ENCODE peak calls at places on chromosome 21, in ten cellular contexts. L, Z, A, J, U, K, G, R, D and V are unnamed samples. For H3K4me1 and H3K9me3, the result is how much of the 10 kb centered on the place peaks cover.

GRCh38 chr21:14630556-14631069 is 84.5 kb upstream of the SAMSN1 start:
- DNase-seq in L (no peak), A (no peak), G (no peak), J (no peak), U (no peak), R (no peak), Z (no peak), D (no peak), K (no peak), V (no peak)

GRCh38 chr21:31665397-31665796 is 5.9 kb downstream of the SOD1 start:
- DNase-seq in U (no peak), Z (no peak), R (no peak), L (no peak), A (no peak), D (no peak), J (no peak), G (peak), K (no peak), V (no peak)

GRCh38 chr21:39972471-39972870 is 105.2 kb downstream of the PCP4 start:
- DNase-seq in K (no peak), D (no peak), L (no peak), J (no peak), Z (no peak), R (no peak), G (no peak), U (no peak), A (no peak), V (no peak)

GRCh38 chr21:25441835-25442234 is 165.4 kb downstream of the MRPL39 start:
- DNase-seq in R (no peak), L (no peak), J (no peak), A (no peak), Z (no peak), D (no peak), K (no peak), U (no peak), G (no peak), V (no peak)

GRCh38 chr21:39020751-39021474 is 162.3 kb downstream of the PSMG1 start:
- DNase-seq in G (peak), L (no peak), U (no peak), A (no peak), J (peak), R (peak), D (no peak), Z (no peak), K (peak), V (no peak)

GRCh38 chr21:15775981-15776380 is 46.2 kb downstream of the USP25 start:
- DNase-seq in A (no peak), D (no peak), U (no peak), Z (no peak), K (no peak), L (no peak), J (no peak), R (no peak), G (peak), V (no peak)

GRCh38 chr21:34524671-34525601 is 12.9 kb upstream of the KCNE1 start:
- DNase-seq in A (no peak), Z (no peak), D (no peak), G (peak), K (no peak), R (no peak), L (no peak), J (no peak), U (no peak), V (no peak)

GRCh38 chr21:18812308-18812707 is 408.7 kb upstream of the TMPRSS15 start:
- DNase-seq in D (no peak), U (no peak), J (no peak), G (no peak), K (no peak), Z (no peak), A (no peak), R (no peak), L (no peak), V (no peak)

GRCh38 chr21:35730325-35730724 is 330.0 kb downstream of the SETD4 start:
- DNase-seq in U (no peak), K (no peak), Z (no peak), L (no peak), G (no peak), A (no peak), D (no peak), J (no peak), R (no peak), V (no peak)

GRCh38 chr21:41778974-41779600 is 12.2 kb upstream of the RIPK4 start:
- DNase-seq in L (no peak), R (no peak), K (no peak), Z (no peak), G (no peak), U (no peak), D (no peak), J (no peak), A (no peak), V (no peak)

GRCh38 chr21:42317826-42318746 is 2.9 kb upstream of the TFF3 start:
- DNase-seq in A (no peak), J (no peak), D (no peak), L (no peak), U (no peak), G (no peak), Z (no peak), K (no peak), R (peak), V (no peak)

GRCh38 chr21:38234395-38235142 is 22.2 kb upstream of the KCNJ15 start:
- DNase-seq in J (peak), A (no peak), L (no peak), Z (no peak), U (no peak), G (no peak), K (no peak), R (no peak), D (no peak), V (no peak)

GRCh38 chr21:15682182-15682895 is 47.4 kb upstream of the USP25 start:
- DNase-seq in Z (no peak), A (no peak), G (peak), J (no peak), L (no peak), D (no peak), U (no peak), R (no peak), K (no peak), V (no peak)

GRCh38 chr21:46188226-46189212 is 4.3 kb upstream of the SPATC1L start:
- DNase-seq in L (no peak), U (peak), Z (no peak), K (peak), A (peak), G (peak), R (no peak), J (peak), D (no peak), V (peak)

GRCh38 chr21:35738342-35738961 is 321.9 kb downstream of the SETD4 start:
- DNase-seq in A (no peak), Z (no peak), K (no peak), L (no peak), D (no peak), U (no peak), J (peak), G (peak), R (no peak), V (no peak)

GRCh38 chr21:31318971-31319370 is 25.1 kb downstream of the TIAM1 start:
- DNase-seq in J (no peak), L (no peak), D (no peak), G (peak), R (no peak), Z (no peak), U (no peak), A (no peak), K (no peak), V (no peak)

GRCh38 chr21:42471206-42471605 is 24.8 kb downstream of the RSPH1 start:
- DNase-seq in R (no peak), L (no peak), Z (no peak), A (no peak), J (no peak), D (no peak), K (no peak), U (no peak), G (no peak), V (no peak)

GRCh38 chr21:33058468-33059318 is 11.2 kb upstream of the OLIG1 start:
- DNase-seq in A (no peak), J (no peak), U (no peak), R (no peak), L (no peak), K (peak), G (no peak), D (no peak), Z (no peak), V (no peak)

GRCh38 chr21:42696516-42697040 is 43.2 kb downstream of the PDE9A start:
- DNase-seq in J (no peak), L (no peak), U (no peak), Z (no peak), G (no peak), D (no peak), R (peak), A (no peak), K (no peak), V (no peak)

GRCh38 chr21:45108808-45109800 is 34.7 kb downstream of the ADARB1 start:
- DNase-seq in R (no peak), J (no peak), L (no peak), U (no peak), G (no peak), A (no peak), K (no peak), Z (no peak), D (no peak), V (no peak)
- H3K4me1 ChIP-seq in R (half or more), J (under half), L (under half), U (under half), G (under half), A (under half), K (half or more), Z (under half), D (under half), V (under half)

DNA sequence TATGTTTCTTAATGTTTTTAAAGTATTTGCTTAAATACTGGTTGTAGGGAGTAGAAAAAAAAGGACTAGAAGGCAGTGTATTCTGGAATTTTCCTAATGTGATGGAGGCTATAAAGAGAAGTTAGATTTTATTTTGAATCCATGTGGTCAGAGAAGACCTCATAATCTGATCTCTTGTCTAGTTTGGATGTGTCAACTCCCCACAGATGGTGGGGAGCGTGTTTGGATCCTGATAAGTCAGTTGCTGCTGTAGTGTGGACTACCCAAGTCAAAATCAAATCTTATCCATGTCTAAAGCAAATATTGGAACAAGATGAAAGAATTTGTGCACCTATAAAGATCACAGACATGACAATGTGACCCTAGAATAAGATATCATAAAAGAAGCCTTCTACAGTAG is 918.0 kb downstream of the LTN1 start:
- DNase-seq in G (no peak), R (no peak), K (no peak), L (no peak), J (no peak), A (no peak), D (no peak), U (no peak), Z (no peak), V (no peak)
- H3K9me3 ChIP-seq in G (under half), R (under half), K (under half), L (under half), J (under half), A (under half), D (under half), U (under half), Z (under half), V (under half)

GRCh38 chr21:36788116-36788515 is 89.2 kb downstream of the SIM2 start:
- DNase-seq in D (no peak), U (no peak), A (no peak), K (no peak), J (no peak), G (no peak), Z (no peak), R (no peak), L (no peak), V (no peak)

GRCh38 chr21:36785615-36786014 is 86.7 kb downstream of the SIM2 start:
- DNase-seq in L (no peak), K (no peak), G (peak), U (no peak), J (no peak), Z (no peak), R (no peak), A (no peak), D (no peak), V (no peak)

GRCh38 chr21:36783612-36784383 is 84.9 kb downstream of the SIM2 start:
- DNase-seq in D (no peak), J (no peak), A (no peak), K (no peak), Z (no peak), U (no peak), L (no peak), R (no peak), G (peak), V (no peak)

GRCh38 chr21:36780861-36781260 is 81.9 kb downstream of the SIM2 start:
- DNase-seq in G (no peak), K (no peak), Z (no peak), J (no peak), L (no peak), A (no peak), R (no peak), D (no peak), U (no peak), V (no peak)

GRCh38 chr21:36784942-36785341 is 86.0 kb downstream of the SIM2 start:
- DNase-seq in J (no peak), L (no peak), R (no peak), A (no peak), Z (no peak), K (peak), G (no peak), D (no peak), U (no peak), V (no peak)
- H3K4me1 ChIP-seq in J (under half), L (under half), R (under half), A (under half), Z (under half), K (under half), G (under half), D (under half), U (under half), V (under half)

DNA sequence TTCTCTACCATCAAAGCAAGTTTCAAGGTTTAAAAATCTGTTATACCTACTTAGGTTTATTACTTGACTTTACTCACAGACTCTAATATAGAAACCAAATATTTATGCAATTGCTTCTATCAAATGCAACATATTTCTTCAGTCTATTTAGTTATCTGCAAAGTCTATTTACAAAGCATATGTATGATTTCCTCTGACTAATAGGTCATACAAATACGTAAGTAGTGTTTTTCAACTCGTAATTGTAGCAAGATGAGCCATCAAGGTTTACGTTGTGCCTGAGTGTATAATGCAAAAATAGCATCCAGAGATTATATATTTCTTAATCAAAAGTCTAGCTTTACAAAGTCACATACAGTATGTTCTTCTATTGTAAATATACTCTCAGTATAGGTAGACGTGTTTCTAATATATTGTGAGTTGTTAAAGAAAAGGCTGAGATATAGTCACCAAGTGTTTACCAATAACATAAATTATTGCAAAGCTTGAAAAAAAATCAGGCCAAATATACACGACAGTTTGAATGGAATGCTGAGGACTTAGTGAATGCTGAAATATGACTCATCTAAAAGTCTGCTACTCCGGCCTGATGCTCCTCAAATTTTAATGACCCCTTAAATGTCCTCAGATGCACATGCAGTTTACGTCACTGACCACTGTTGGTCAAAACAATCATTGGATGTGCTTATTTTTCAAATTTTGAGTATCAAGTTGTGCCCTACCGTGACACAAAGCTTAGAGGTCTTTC is 48.4 kb downstream of the ADAMTS5 start:
- DNase-seq in R (no peak), U (no peak), D (no peak), G (peak), L (no peak), J (no peak), Z (no peak), A (no peak), K (no peak), V (no peak)
- H3K9me3 ChIP-seq in R (under half), U (under half), D (under half), G (under half), L (under half), J (under half), Z (under half), A (under half), K (under half), V (under half)

GRCh38 chr21:29144736-29145353 is 14.4 kb downstream of the MAP3K7CL start:
- DNase-seq in D (no peak), Z (no peak), J (no peak), K (no peak), R (no peak), L (no peak), A (no peak), U (no peak), G (peak), V (no peak)
- H3K4me1 ChIP-seq in D (under half), Z (under half), J (under half), K (under half), R (under half), L (under half), A (under half), U (under half), G (under half), V (under half)

GRCh38 chr21:23799376-23799775 is 1807.9 kb downstream of the MRPL39 start:
- DNase-seq in R (no peak), D (no peak), U (no peak), G (no peak), A (no peak), J (no peak), K (no peak), Z (no peak), L (no peak), V (no peak)
- H3K9me3 ChIP-seq in R (under half), D (under half), U (under half), G (under half), A (under half), J (under half), K (under half), Z (under half), L (under half), V (under half)

GRCh38 chr21:43731476-43731875 is 12.5 kb downstream of the PDXK start:
- DNase-seq in G (no peak), A (no peak), J (no peak), D (no peak), L (no peak), R (no peak), U (no peak), Z (no peak), K (no peak), V (no peak)

GRCh38 chr21:43733060-43733459 is 14.1 kb downstream of the PDXK start:
- DNase-seq in J (no peak), G (no peak), U (no peak), L (no peak), A (no peak), D (no peak), K (no peak), R (no peak), Z (peak), V (peak)

GRCh38 chr21:43733529-43734071 is 14.7 kb downstream of the PDXK start:
- DNase-seq in K (no peak), A (no peak), D (no peak), R (no peak), L (no peak), Z (peak), J (no peak), U (no peak), G (peak), V (peak)

GRCh38 chr21:43734131-43734634 is 15.3 kb downstream of the PDXK start:
- DNase-seq in K (no peak), R (no peak), G (no peak), D (no peak), J (peak), L (no peak), U (no peak), Z (peak), A (no peak), V (no peak)

DNA sequence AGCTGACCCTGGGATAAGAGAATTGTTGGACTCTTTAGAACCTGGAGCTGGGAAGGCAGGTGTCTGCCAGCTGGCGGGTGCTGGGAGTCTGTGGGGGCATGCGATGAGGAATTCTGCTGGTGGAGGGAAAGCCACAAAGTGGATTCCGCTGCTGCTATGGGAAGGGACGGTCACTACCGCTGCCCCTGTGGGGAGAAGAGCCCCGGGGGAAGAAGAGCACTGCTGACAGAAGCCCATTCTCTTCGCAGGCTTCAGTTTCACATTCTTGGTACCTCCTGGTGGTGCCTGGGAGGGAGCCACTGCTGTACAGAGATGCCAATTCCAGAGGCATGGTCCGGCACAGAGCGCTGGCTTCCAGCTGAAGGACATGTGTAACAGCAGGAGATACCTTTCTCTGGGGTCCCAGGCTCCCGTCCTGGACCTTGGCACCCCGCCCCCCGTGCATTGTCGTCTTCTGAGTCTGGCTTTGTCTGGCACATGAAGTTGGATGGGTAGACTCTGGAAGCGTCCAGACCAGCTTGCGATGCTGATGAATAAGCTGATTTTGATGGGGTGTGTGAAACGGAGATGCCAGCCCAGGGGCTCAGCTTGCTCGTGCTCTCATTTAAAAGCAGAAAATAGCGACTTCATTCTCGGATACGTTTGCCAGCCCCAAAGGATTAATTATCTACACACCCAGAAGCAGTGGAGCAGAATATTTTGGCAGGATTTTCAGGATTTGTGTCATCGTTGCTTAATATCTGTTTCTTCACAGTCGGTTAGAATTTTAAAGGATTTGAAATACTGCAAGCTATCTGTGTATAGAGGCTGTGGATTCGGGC is 13.2 kb downstream of the PDXK start:
- DNase-seq in G (no peak), R (no peak), J (no peak), K (no peak), A (no peak), D (no peak), L (no peak), Z (no peak), U (no peak), V (no peak)
- H3K4me1 ChIP-seq in G (under half), R (under half), J (under half), K (half or more), A (half or more), D (under half), L (under half), Z (under half), U (under half), V (under half)